ENCODE peak calls at places on chromosomes 13 and 19, in eight cellular contexts. H is stomach; C is psoas muscle; R is Panc1; O is small intestine; Y is mammary epithelial cell; J is CD8-positive, alpha-beta memory T cell; M is adrenal gland. K is an unnamed sample.

GRCh38 chr19:42024622-42025111 is 30.6 kb upstream of the ATP1A3 start:
- DNase-seq in R (no peak), J (no peak), C (peak), O (no peak), Y (no peak), H (no peak), M (no peak), K (no peak)

GRCh38 chr13:109790951-109791605 is 4.7 kb upstream of the IRS2 start:
- DNase-seq in R (no peak), J (peak), O (peak), C (no peak), Y (peak), H (no peak), M (peak), K (no peak)

GRCh38 chr19:19105365-19106060 is 32.8 kb downstream of the TMEM161A start:
- DNase-seq in O (peak), Y (no peak), H (peak), M (peak), R (no peak), C (peak), J (no peak), K (no peak)

GRCh38 chr13:95480131-95480545 is 72.4 kb upstream of the CLDN10 start:
- DNase-seq in H (no peak), M (peak), O (no peak), J (no peak), R (no peak), Y (no peak), C (peak), K (no peak)

GRCh38 chr13:57820924-57821323 is 189.4 kb downstream of the PCDH17 start:
- DNase-seq in M (no peak), R (no peak), C (no peak), J (no peak), O (no peak), H (no peak), Y (no peak), K (no peak)

GRCh38 chr13:57314897-57315520 is 148.0 kb downstream of the PRR20E start:
- DNase-seq in H (no peak), O (no peak), Y (no peak), J (no peak), R (no peak), M (no peak), C (no peak), K (no peak)

GRCh38 chr19:47240996-47241918 is 10.3 kb upstream of the BBC3 start:
- DNase-seq in Y (peak), M (peak), R (no peak), H (peak), J (peak), O (peak), C (peak), K (no peak)

GRCh38 chr13:25990801-25991200 is 61.0 kb downstream of the SHISA2 start:
- DNase-seq in M (no peak), R (no peak), H (no peak), Y (no peak), O (no peak), C (no peak), J (no peak), K (no peak)

GRCh38 chr13:30204564-30204963 is 102.8 kb downstream of the KATNAL1 start:
- DNase-seq in R (no peak), O (no peak), M (no peak), H (no peak), C (no peak), Y (no peak), J (no peak), K (no peak)

DNA sequence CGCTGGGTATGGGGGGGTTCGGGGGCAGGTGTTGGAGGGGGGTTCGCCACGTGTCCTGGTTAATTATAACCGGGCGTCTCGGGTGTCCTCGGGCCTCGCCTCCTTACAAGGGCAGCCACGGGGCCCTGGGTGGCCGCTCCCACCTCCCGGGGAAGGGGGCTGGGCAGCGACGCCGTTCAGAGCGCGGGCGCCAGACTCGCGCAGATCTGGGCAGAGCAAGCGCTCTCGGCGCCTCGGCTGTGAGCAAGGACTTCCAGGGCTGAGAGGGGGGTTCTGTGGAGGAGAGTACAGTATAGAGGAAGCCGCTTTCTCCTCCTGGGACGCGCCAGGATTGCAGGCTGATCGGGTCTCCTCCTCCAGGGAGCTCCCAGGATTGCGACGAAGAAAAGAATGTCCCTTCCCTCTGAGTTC is 1.0 kb upstream of the CKM start:
- DNase-seq in O (no peak), R (no peak), H (peak), Y (no peak), J (no peak), C (peak), M (no peak), K (no peak)
- H3K27ac ChIP-seq in O (no peak), R (no peak), H (peak), Y (no peak), J (no peak), C (peak), M (no peak), K (no peak)

DNA sequence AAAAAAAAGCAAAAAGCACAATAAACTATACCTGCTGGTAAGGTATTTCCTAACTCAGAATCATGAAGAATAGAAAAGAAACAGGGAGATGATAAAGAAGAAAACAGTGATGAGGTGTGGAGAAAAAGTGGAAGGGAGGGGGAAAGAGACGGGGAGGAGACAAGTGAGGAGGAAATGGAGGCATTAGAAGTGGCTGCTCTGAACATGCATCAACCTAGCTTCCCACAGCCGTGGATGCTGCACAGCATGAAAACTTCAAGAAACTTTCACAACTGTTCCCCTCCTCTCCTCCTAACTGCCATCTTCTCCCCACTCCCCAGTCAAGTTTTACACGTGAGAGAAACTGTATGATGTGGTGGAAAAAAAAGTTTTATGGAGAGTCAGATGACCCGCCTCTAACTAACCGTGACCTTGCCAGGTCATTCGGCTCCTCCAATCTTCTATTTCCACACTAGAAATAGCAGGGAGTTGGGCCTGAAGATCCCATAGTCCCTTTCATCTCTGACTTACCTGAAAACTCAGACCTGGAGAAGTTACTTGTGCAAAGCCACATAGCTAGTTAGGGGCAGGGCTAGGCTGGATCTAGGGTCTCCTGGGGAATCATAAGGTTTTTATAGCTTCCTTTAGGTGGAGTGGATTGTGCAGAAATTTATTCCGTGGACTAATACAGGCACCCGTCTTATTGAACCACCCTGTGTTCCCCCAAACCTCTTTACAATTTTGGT is 461.9 kb downstream of the KLF5 start:
- DNase-seq in H (no peak), O (peak), Y (no peak), M (no peak), J (no peak), R (no peak), C (no peak), K (no peak)
- H3K27ac ChIP-seq in H (no peak), O (no peak), Y (no peak), M (no peak), J (no peak), R (no peak), C (no peak), K (no peak)

GRCh38 chr19:56840452-56841193 is at the start of the genes PEG3 and ZIM2:
- DNase-seq in M (peak), Y (no peak), C (peak), H (no peak), J (no peak), O (no peak), R (no peak), K (no peak)
- H3K27ac ChIP-seq in M (peak), Y (no peak), C (peak), H (peak), J (no peak), O (no peak), R (no peak), K (no peak)

GRCh38 chr19:35155981-35156672 is 1.6 kb downstream of the FXYD5 start:
- DNase-seq in H (no peak), J (no peak), Y (no peak), R (no peak), C (no peak), M (no peak), O (no peak), K (no peak)
- H3K27ac ChIP-seq in H (no peak), J (peak), Y (no peak), R (no peak), C (no peak), M (no peak), O (no peak), K (no peak)